ENCODE peak calls at places on chromosomes 6 and 20, in six cellular contexts. One of them, this sample, is unnamed.

GRCh38 chr6:166955121-166955864 is 1.1 kb downstream of the RNASET2 start:
- DNase-seq in A549: peak; percentile 3
- DNase-seq in K562: peak; percentile 54
- DNase-seq in WTC11: no peak
- DNase-seq in H1: no peak
- DNase-seq in HepG2: no peak
- DNase-seq in this sample: no peak

GRCh38 chr20:21234816-21235215 is 68.3 kb upstream of the XRN2 start:
- DNase-seq in A549: no peak
- DNase-seq in K562: no peak
- DNase-seq in WTC11: no peak
- DNase-seq in H1: no peak
- DNase-seq in HepG2: no peak
- DNase-seq in this sample: no peak

GRCh38 chr20:62792182-62792939 is 3.9 kb upstream of the MRGBP start:
- DNase-seq in A549: no peak
- DNase-seq in K562: no peak
- DNase-seq in WTC11: no peak
- DNase-seq in H1: no peak
- DNase-seq in HepG2: peak; percentile 48
- DNase-seq in this sample: no peak

GRCh38 chr6:19757036-19757435 is 80.1 kb upstream of the ID4 start:
- DNase-seq in A549: no peak
- DNase-seq in K562: no peak
- DNase-seq in WTC11: no peak
- DNase-seq in H1: no peak
- DNase-seq in HepG2: peak; percentile 58
- DNase-seq in this sample: no peak

GRCh38 chr6:125746731-125747588 is 2.5 kb upstream of the HEY2 start:
- DNase-seq in A549: no peak
- DNase-seq in K562: peak; percentile 77
- DNase-seq in WTC11: peak; percentile 81
- DNase-seq in H1: peak; percentile 72
- DNase-seq in HepG2: peak; percentile 59
- DNase-seq in this sample: peak; percentile 47

GRCh38 chr6:81562169-81562568 is 190.3 kb downstream of the TENT5A start:
- DNase-seq in A549: peak; percentile 1
- DNase-seq in K562: no peak
- DNase-seq in WTC11: no peak
- DNase-seq in H1: no peak
- DNase-seq in HepG2: peak; percentile 20
- DNase-seq in this sample: no peak

GRCh38 chr6:11854418-11855165 is 76.0 kb upstream of the ADTRP start:
- DNase-seq in A549: peak; percentile 5
- DNase-seq in K562: peak; percentile 42
- DNase-seq in WTC11: no peak
- DNase-seq in H1: no peak
- DNase-seq in HepG2: no peak
- DNase-seq in this sample: peak; percentile 66

GRCh38 chr20:46827718-46828458 is 66.8 kb upstream of the EYA2 start:
- DNase-seq in A549: no peak
- DNase-seq in K562: no peak
- DNase-seq in WTC11: no peak
- DNase-seq in H1: no peak
- DNase-seq in HepG2: no peak
- DNase-seq in this sample: no peak

GRCh38 chr6:26327450-26328264 is 37.3 kb upstream of the BTN3A2 start:
- DNase-seq in A549: no peak
- DNase-seq in K562: peak; percentile 91
- DNase-seq in WTC11: peak; percentile 88
- DNase-seq in H1: peak; percentile 89
- DNase-seq in HepG2: peak; percentile 88
- DNase-seq in this sample: peak; percentile 88

GRCh38 chr6:90714319-90714718 is 127.4 kb upstream of the MAP3K7 start:
- DNase-seq in A549: no peak
- DNase-seq in K562: no peak
- DNase-seq in WTC11: no peak
- DNase-seq in H1: no peak
- DNase-seq in HepG2: no peak
- DNase-seq in this sample: no peak

GRCh38 chr6:150654671-150655070 is 55.0 kb downstream of the PLEKHG1 start:
- DNase-seq in A549: no peak
- DNase-seq in K562: no peak
- DNase-seq in WTC11: no peak
- DNase-seq in H1: no peak
- DNase-seq in HepG2: no peak
- DNase-seq in this sample: no peak

GRCh38 chr6:79028641-79029314 is 49.3 kb downstream of the PHIP start:
- DNase-seq in A549: no peak
- DNase-seq in K562: no peak
- DNase-seq in WTC11: no peak
- DNase-seq in H1: no peak
- DNase-seq in HepG2: no peak
- DNase-seq in this sample: no peak

GRCh38 chr6:137217801-137218472 is 1.2 kb downstream of the IFNGR1 start:
- DNase-seq in A549: no peak
- DNase-seq in K562: peak; percentile 66
- DNase-seq in WTC11: no peak
- DNase-seq in H1: no peak
- DNase-seq in HepG2: peak; percentile 75
- DNase-seq in this sample: peak; percentile 40

GRCh38 chr20:8432435-8433148 is 300.5 kb downstream of the PLCB1 start:
- DNase-seq in A549: no peak
- DNase-seq in K562: no peak
- DNase-seq in WTC11: no peak
- DNase-seq in H1: no peak
- DNase-seq in HepG2: no peak
- DNase-seq in this sample: no peak

GRCh38 chr6:132298344-132298949 is 102.8 kb downstream of the MOXD1 start:
- DNase-seq in A549: peak; percentile 11
- DNase-seq in K562: peak; percentile 47
- DNase-seq in WTC11: peak; percentile 44
- DNase-seq in H1: peak; percentile 53
- DNase-seq in HepG2: peak; percentile 58
- DNase-seq in this sample: peak; percentile 62

GRCh38 chr20:52346797-52347196 is 155.2 kb upstream of the ZFP64 start:
- DNase-seq in A549: no peak
- DNase-seq in K562: no peak
- DNase-seq in WTC11: no peak
- DNase-seq in H1: no peak
- DNase-seq in HepG2: no peak
- DNase-seq in this sample: no peak

GRCh38 chr6:114390176-114390575 is 47.4 kb upstream of the HS3ST5 start:
- DNase-seq in A549: no peak
- DNase-seq in K562: no peak
- DNase-seq in WTC11: no peak
- DNase-seq in H1: no peak
- DNase-seq in HepG2: peak; percentile 21
- DNase-seq in this sample: no peak

GRCh38 chr6:33962186-33962585 is 158.4 kb upstream of the MLN start:
- DNase-seq in A549: no peak
- DNase-seq in K562: no peak
- DNase-seq in WTC11: no peak
- DNase-seq in H1: no peak
- DNase-seq in HepG2: no peak
- DNase-seq in this sample: no peak

GRCh38 chr6:42104095-42104806 is 38.2 kb downstream of the C6orf132 start:
- DNase-seq in A549: no peak
- DNase-seq in K562: peak; percentile 96
- DNase-seq in WTC11: peak; percentile 85
- DNase-seq in H1: peak; percentile 93
- DNase-seq in HepG2: peak; percentile 61
- DNase-seq in this sample: peak; percentile 64

GRCh38 chr20:24960861-24961260 is 11.8 kb downstream of the CST7 start:
- DNase-seq in A549: no peak
- DNase-seq in K562: no peak
- DNase-seq in WTC11: no peak
- DNase-seq in H1: no peak
- DNase-seq in HepG2: no peak
- DNase-seq in this sample: no peak

GRCh38 chr6:394641-395289 is 3.2 kb downstream of the IRF4 start:
- DNase-seq in A549: no peak
- DNase-seq in K562: no peak
- DNase-seq in WTC11: no peak
- DNase-seq in H1: no peak
- DNase-seq in HepG2: no peak
- DNase-seq in this sample: no peak

GRCh38 chr6:159842035-159842434 is 42.0 kb downstream of the PNLDC1 start:
- DNase-seq in A549: peak; percentile 29
- DNase-seq in K562: peak; percentile 65
- DNase-seq in WTC11: no peak
- DNase-seq in H1: no peak
- DNase-seq in HepG2: peak; percentile 51
- DNase-seq in this sample: no peak

GRCh38 chr20:14673164-14673563 is 335.8 kb upstream of the FLRT3 start:
- DNase-seq in A549: no peak
- DNase-seq in K562: no peak
- DNase-seq in WTC11: no peak
- DNase-seq in H1: no peak
- DNase-seq in HepG2: no peak
- DNase-seq in this sample: no peak

GRCh38 chr6:11772109-11772830 is 6.3 kb downstream of the ADTRP start:
- DNase-seq in A549: peak; percentile 64
- DNase-seq in K562: peak; percentile 36
- DNase-seq in WTC11: no peak
- DNase-seq in H1: no peak
- DNase-seq in HepG2: no peak
- DNase-seq in this sample: peak; percentile 60

GRCh38 chr6:146595981-146596731 is 2.6 kb upstream of the ADGB start:
- DNase-seq in A549: no peak
- DNase-seq in K562: no peak
- DNase-seq in WTC11: no peak
- DNase-seq in H1: no peak
- DNase-seq in HepG2: no peak
- DNase-seq in this sample: no peak

DNA sequence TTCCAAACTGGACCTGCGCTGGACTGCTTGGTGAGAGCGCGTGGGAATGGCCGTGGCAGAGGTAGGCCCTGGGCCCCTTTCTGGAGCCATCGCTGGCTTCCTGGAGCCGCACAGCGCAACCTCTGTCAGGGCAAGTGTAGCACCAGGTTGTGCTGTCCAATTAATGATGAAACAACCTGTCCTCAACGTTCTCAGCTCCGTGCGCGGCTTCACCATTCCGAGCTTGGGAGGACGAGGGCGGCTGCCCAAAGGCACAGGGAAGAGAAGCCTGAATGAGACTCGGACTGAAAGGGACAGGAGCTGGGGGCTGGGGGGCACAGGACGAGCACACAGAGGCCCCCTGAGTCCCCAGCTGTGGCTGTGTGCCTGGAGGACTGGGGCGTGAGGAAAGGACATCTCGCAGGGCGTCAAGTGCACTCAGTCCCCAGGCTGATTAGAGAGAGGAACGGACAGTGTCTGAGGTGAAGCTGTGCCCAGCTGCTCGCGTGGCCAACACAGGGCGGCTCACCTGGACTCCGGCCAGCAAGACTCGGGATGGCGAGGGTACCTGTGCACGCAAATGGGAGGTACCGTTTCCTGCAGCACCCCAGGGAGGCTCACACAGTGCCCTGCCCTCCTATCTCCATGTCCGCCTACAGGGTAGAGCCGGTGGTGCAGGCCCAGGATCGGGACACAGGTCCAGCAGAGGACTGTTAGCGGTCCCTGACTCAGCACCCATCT is 403.3 kb downstream of the TAF4 start:
- DNase-seq in A549: peak; percentile 29
- DNase-seq in K562: peak; percentile 12
- DNase-seq in WTC11: peak; percentile 64
- DNase-seq in H1: peak; percentile 77
- DNase-seq in HepG2: no peak
- DNase-seq in this sample: no peak
- TF ChIP-seq CTCF in A549: no peak
- TF ChIP-seq CTCF in K562: peak; percentile 1
- TF ChIP-seq CTCF in WTC11: no peak
- TF ChIP-seq CTCF in H1: peak; percentile 74
- TF ChIP-seq CTCF in HepG2: no peak
- TF ChIP-seq CTCF in this sample: no peak

GRCh38 chr20:41133709-41134361 is 3.5 kb upstream of the PLCG1 start:
- DNase-seq in A549: no peak
- DNase-seq in K562: peak; percentile 70
- DNase-seq in WTC11: no peak
- DNase-seq in H1: no peak
- DNase-seq in HepG2: no peak
- DNase-seq in this sample: no peak
- TF ChIP-seq JUN in A549: no peak
- TF ChIP-seq JUN in K562: no peak
- TF ChIP-seq JUN in WTC11: no peak
- TF ChIP-seq JUN in H1: no peak
- TF ChIP-seq JUN in HepG2: no peak
- TF ChIP-seq JUN in this sample: no peak

DNA sequence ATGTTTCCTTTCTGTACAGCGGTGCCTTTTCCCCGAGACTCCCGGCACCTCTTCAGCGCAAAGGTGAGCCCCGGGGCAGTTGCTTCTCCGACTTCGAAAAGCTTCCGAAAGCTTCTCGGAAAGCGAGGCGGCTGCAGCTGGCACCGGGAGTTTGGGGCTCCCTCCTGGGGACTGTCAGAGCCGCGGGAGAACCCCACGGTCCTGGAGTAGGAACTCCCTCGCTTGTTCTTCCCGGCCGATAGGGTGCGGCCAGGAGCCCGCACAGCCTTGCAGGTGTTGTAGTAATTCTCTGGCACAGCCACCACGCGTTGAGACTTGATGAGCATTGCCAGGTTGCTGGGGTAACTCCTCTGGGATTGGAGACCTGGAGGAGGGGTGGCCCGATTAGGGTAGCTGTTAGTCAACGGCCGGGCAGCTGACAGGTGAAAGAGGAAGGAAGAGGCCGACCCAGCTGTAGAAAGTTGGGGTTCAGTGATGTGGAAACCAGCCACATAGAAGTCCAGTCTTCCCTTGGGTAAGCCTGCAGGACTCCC is 708 bp downstream of the KDM1B start:
- DNase-seq in A549: peak; percentile 76
- DNase-seq in K562: peak; percentile 82
- DNase-seq in WTC11: peak; percentile 76
- DNase-seq in H1: peak; percentile 80
- DNase-seq in HepG2: peak; percentile 85
- DNase-seq in this sample: peak; percentile 40
- TF ChIP-seq CTCF in A549: peak; percentile 22
- TF ChIP-seq CTCF in K562: peak; percentile 76
- TF ChIP-seq CTCF in WTC11: no peak
- TF ChIP-seq CTCF in H1: peak; percentile 65
- TF ChIP-seq CTCF in HepG2: peak; percentile 73
- TF ChIP-seq CTCF in this sample: no peak

DNA sequence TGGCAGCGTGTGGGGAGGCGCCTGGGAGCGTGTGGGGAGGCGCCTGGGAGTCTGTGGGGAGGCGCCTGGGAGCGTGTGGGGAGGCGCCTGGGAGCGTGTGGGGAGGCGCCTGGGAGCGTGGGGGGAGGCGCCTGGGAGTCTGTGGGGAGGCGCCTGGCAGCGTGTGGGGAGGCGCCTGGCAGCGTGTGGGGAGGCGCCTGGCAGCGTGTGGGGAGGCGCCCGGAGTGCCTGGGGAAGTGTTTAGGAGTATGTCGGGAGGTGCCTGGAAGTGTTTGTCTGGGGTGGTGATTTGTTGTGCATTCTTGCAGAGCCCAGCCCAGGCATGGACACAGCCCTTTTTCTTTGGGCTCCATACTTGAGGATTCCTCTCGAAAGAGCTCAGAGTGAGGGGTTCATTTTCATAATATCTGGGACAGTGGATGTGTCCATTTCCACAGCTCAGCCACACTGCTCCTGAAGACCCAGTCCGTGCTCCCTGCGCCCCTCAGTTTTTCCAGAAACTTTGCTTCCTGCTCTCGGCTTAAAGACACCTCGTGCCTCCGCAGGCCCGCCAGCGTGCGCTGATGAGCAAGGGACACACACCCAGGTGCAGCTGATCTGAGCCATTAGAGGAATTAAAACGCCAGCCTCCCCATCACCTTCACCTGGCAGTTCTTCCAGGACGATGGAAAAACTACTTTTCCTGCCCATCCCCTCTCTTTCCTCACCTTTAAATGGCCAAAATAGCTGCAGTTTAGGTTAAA is 172.2 kb upstream of the THBS2 start:
- DNase-seq in A549: no peak
- DNase-seq in K562: no peak
- DNase-seq in WTC11: no peak
- DNase-seq in H1: no peak
- DNase-seq in HepG2: no peak
- DNase-seq in this sample: no peak
- TF ChIP-seq JUN in A549: no peak
- TF ChIP-seq JUN in K562: no peak
- TF ChIP-seq JUN in WTC11: no peak
- TF ChIP-seq JUN in H1: no peak
- TF ChIP-seq JUN in HepG2: no peak
- TF ChIP-seq JUN in this sample: no peak

This sample was measured in endothelial cell of umbilical vein.